ENCODE peak calls at places on chromosomes 12 and 14, in seven cellular contexts. One of them, this sample, is unnamed. For H3K9me3, the result is how much of the 10 kb centered on the place peaks cover.

GRCh38 chr14:72594099-72594901 is 299.6 kb downstream of the DPF3 start:
- DNase-seq in naive thymus-derived CD4-positive, alpha-beta T cell: peak
- DNase-seq in NT2/D1: no peak
- DNase-seq in tibial artery: no peak
- DNase-seq in upper lobe of right lung: no peak
- DNase-seq in PC-3: no peak
- DNase-seq in stomach: no peak
- DNase-seq in this sample: no peak

GRCh38 chr12:2221030-2221621 is 168.3 kb downstream of the CACNA1C start:
- DNase-seq in naive thymus-derived CD4-positive, alpha-beta T cell: no peak
- DNase-seq in NT2/D1: no peak
- DNase-seq in tibial artery: no peak
- DNase-seq in upper lobe of right lung: no peak
- DNase-seq in PC-3: no peak
- DNase-seq in stomach: no peak
- DNase-seq in this sample: no peak

GRCh38 chr12:91687052-91688017 is 458.3 kb downstream of the BTG1 start:
- DNase-seq in naive thymus-derived CD4-positive, alpha-beta T cell: peak
- DNase-seq in NT2/D1: no peak
- DNase-seq in tibial artery: no peak
- DNase-seq in upper lobe of right lung: no peak
- DNase-seq in PC-3: peak
- DNase-seq in stomach: no peak
- DNase-seq in this sample: peak

GRCh38 chr14:58955294-58955821 is 233.1 kb upstream of the DAAM1 start:
- DNase-seq in naive thymus-derived CD4-positive, alpha-beta T cell: no peak
- DNase-seq in NT2/D1: peak
- DNase-seq in tibial artery: no peak
- DNase-seq in upper lobe of right lung: no peak
- DNase-seq in PC-3: no peak
- DNase-seq in stomach: no peak
- DNase-seq in this sample: peak

GRCh38 chr12:123801573-123802178 is 39.6 kb downstream of the DNAH10 start:
- DNase-seq in naive thymus-derived CD4-positive, alpha-beta T cell: peak
- DNase-seq in NT2/D1: no peak
- DNase-seq in tibial artery: no peak
- DNase-seq in upper lobe of right lung: no peak
- DNase-seq in PC-3: peak
- DNase-seq in stomach: no peak
- DNase-seq in this sample: peak

GRCh38 chr14:22188346-22188745 is 400.7 kb downstream of the DAD1 start:
- DNase-seq in naive thymus-derived CD4-positive, alpha-beta T cell: no peak
- DNase-seq in NT2/D1: no peak
- DNase-seq in tibial artery: no peak
- DNase-seq in upper lobe of right lung: no peak
- DNase-seq in PC-3: no peak
- DNase-seq in stomach: no peak
- DNase-seq in this sample: no peak

GRCh38 chr12:121038861-121039654 is at the start of gene OASL:
- DNase-seq in naive thymus-derived CD4-positive, alpha-beta T cell: peak
- DNase-seq in NT2/D1: no peak
- DNase-seq in tibial artery: peak
- DNase-seq in upper lobe of right lung: peak
- DNase-seq in PC-3: peak
- DNase-seq in stomach: peak
- DNase-seq in this sample: no peak

GRCh38 chr12:121295123-121295745 is 1.3 kb downstream of the CAMKK2 start:
- DNase-seq in naive thymus-derived CD4-positive, alpha-beta T cell: no peak
- DNase-seq in NT2/D1: no peak
- DNase-seq in tibial artery: no peak
- DNase-seq in upper lobe of right lung: no peak
- DNase-seq in PC-3: peak
- DNase-seq in stomach: no peak
- DNase-seq in this sample: no peak

GRCh38 chr12:96064266-96064665 is 28.9 kb upstream of the LTA4H start:
- DNase-seq in naive thymus-derived CD4-positive, alpha-beta T cell: no peak
- DNase-seq in NT2/D1: no peak
- DNase-seq in tibial artery: no peak
- DNase-seq in upper lobe of right lung: no peak
- DNase-seq in PC-3: no peak
- DNase-seq in stomach: no peak
- DNase-seq in this sample: no peak

GRCh38 chr14:104388631-104389325 is 190.8 kb upstream of the C14orf180 start:
- DNase-seq in naive thymus-derived CD4-positive, alpha-beta T cell: no peak
- DNase-seq in NT2/D1: no peak
- DNase-seq in tibial artery: peak
- DNase-seq in upper lobe of right lung: peak
- DNase-seq in PC-3: no peak
- DNase-seq in stomach: peak
- DNase-seq in this sample: no peak

GRCh38 chr12:45191239-45191638 is 24.7 kb upstream of the ANO6 start:
- DNase-seq in naive thymus-derived CD4-positive, alpha-beta T cell: no peak
- DNase-seq in NT2/D1: no peak
- DNase-seq in tibial artery: no peak
- DNase-seq in upper lobe of right lung: no peak
- DNase-seq in PC-3: peak
- DNase-seq in stomach: no peak
- DNase-seq in this sample: peak

GRCh38 chr12:85310456-85311076 is 30.5 kb downstream of the ALX1 start:
- DNase-seq in naive thymus-derived CD4-positive, alpha-beta T cell: no peak
- DNase-seq in NT2/D1: no peak
- DNase-seq in tibial artery: no peak
- DNase-seq in upper lobe of right lung: no peak
- DNase-seq in PC-3: peak
- DNase-seq in stomach: no peak
- DNase-seq in this sample: no peak

GRCh38 chr12:103050273-103050672 is 92.8 kb downstream of the ASCL1 start:
- DNase-seq in naive thymus-derived CD4-positive, alpha-beta T cell: no peak
- DNase-seq in NT2/D1: no peak
- DNase-seq in tibial artery: no peak
- DNase-seq in upper lobe of right lung: no peak
- DNase-seq in PC-3: no peak
- DNase-seq in stomach: no peak
- DNase-seq in this sample: no peak

GRCh38 chr14:22978487-22978837 is 3.9 kb downstream of the AJUBA start:
- DNase-seq in naive thymus-derived CD4-positive, alpha-beta T cell: no peak
- DNase-seq in NT2/D1: no peak
- DNase-seq in tibial artery: no peak
- DNase-seq in upper lobe of right lung: no peak
- DNase-seq in PC-3: peak
- DNase-seq in stomach: no peak
- DNase-seq in this sample: no peak

GRCh38 chr14:23514009-23514962 is 37.3 kb downstream of the ZFHX2 start:
- DNase-seq in naive thymus-derived CD4-positive, alpha-beta T cell: no peak
- DNase-seq in NT2/D1: no peak
- DNase-seq in tibial artery: no peak
- DNase-seq in upper lobe of right lung: no peak
- DNase-seq in PC-3: no peak
- DNase-seq in stomach: no peak
- DNase-seq in this sample: no peak

GRCh38 chr12:88267630-88268029 is 125.5 kb downstream of the TMTC3 start:
- DNase-seq in naive thymus-derived CD4-positive, alpha-beta T cell: no peak
- DNase-seq in NT2/D1: no peak
- DNase-seq in tibial artery: no peak
- DNase-seq in upper lobe of right lung: no peak
- DNase-seq in PC-3: no peak
- DNase-seq in stomach: no peak
- DNase-seq in this sample: no peak

GRCh38 chr12:31850268-31850667 is 108.9 kb upstream of the RESF1 start:
- DNase-seq in naive thymus-derived CD4-positive, alpha-beta T cell: peak
- DNase-seq in NT2/D1: no peak
- DNase-seq in tibial artery: no peak
- DNase-seq in upper lobe of right lung: no peak
- DNase-seq in PC-3: no peak
- DNase-seq in stomach: no peak
- DNase-seq in this sample: no peak

GRCh38 chr14:87888136-87888999 is 104.6 kb downstream of the GALC start:
- DNase-seq in naive thymus-derived CD4-positive, alpha-beta T cell: no peak
- DNase-seq in NT2/D1: peak
- DNase-seq in tibial artery: peak
- DNase-seq in upper lobe of right lung: no peak
- DNase-seq in PC-3: peak
- DNase-seq in stomach: no peak
- DNase-seq in this sample: no peak

GRCh38 chr12:86389949-86390348 is 133.8 kb upstream of the MGAT4C start:
- DNase-seq in naive thymus-derived CD4-positive, alpha-beta T cell: no peak
- DNase-seq in NT2/D1: no peak
- DNase-seq in tibial artery: no peak
- DNase-seq in upper lobe of right lung: no peak
- DNase-seq in PC-3: peak
- DNase-seq in stomach: no peak
- DNase-seq in this sample: peak

GRCh38 chr12:121290410-121290809 is 6.1 kb downstream of the CAMKK2 start:
- DNase-seq in naive thymus-derived CD4-positive, alpha-beta T cell: no peak
- DNase-seq in NT2/D1: no peak
- DNase-seq in tibial artery: no peak
- DNase-seq in upper lobe of right lung: no peak
- DNase-seq in PC-3: no peak
- DNase-seq in stomach: no peak
- DNase-seq in this sample: no peak

GRCh38 chr12:6312529-6313325 is 2.2 kb downstream of the PLEKHG6 start:
- DNase-seq in naive thymus-derived CD4-positive, alpha-beta T cell: no peak
- DNase-seq in NT2/D1: no peak
- DNase-seq in tibial artery: no peak
- DNase-seq in upper lobe of right lung: peak
- DNase-seq in PC-3: peak
- DNase-seq in stomach: peak
- DNase-seq in this sample: no peak

GRCh38 chr12:123269395-123269892 is 2.2 kb downstream of the CDK2AP1 start:
- DNase-seq in naive thymus-derived CD4-positive, alpha-beta T cell: peak
- DNase-seq in NT2/D1: no peak
- DNase-seq in tibial artery: peak
- DNase-seq in upper lobe of right lung: peak
- DNase-seq in PC-3: no peak
- DNase-seq in stomach: peak
- DNase-seq in this sample: peak

GRCh38 chr12:53046655-53047220 is 3.1 kb upstream of the TNS2 start:
- DNase-seq in naive thymus-derived CD4-positive, alpha-beta T cell: peak
- DNase-seq in NT2/D1: no peak
- DNase-seq in tibial artery: peak
- DNase-seq in upper lobe of right lung: peak
- DNase-seq in PC-3: no peak
- DNase-seq in stomach: peak
- DNase-seq in this sample: peak

GRCh38 chr12:75881910-75882309 is 149.7 kb downstream of the PHLDA1 start:
- DNase-seq in naive thymus-derived CD4-positive, alpha-beta T cell: no peak
- DNase-seq in NT2/D1: no peak
- DNase-seq in tibial artery: no peak
- DNase-seq in upper lobe of right lung: no peak
- DNase-seq in PC-3: no peak
- DNase-seq in stomach: no peak
- DNase-seq in this sample: peak

GRCh38 chr12:75876843-75877587 is 154.6 kb downstream of the PHLDA1 start:
- DNase-seq in naive thymus-derived CD4-positive, alpha-beta T cell: no peak
- DNase-seq in NT2/D1: no peak
- DNase-seq in tibial artery: no peak
- DNase-seq in upper lobe of right lung: no peak
- DNase-seq in PC-3: no peak
- DNase-seq in stomach: no peak
- DNase-seq in this sample: no peak

GRCh38 chr12:75874456-75874855 is 157.1 kb downstream of the PHLDA1 start:
- DNase-seq in naive thymus-derived CD4-positive, alpha-beta T cell: no peak
- DNase-seq in NT2/D1: no peak
- DNase-seq in tibial artery: no peak
- DNase-seq in upper lobe of right lung: no peak
- DNase-seq in PC-3: no peak
- DNase-seq in stomach: no peak
- DNase-seq in this sample: no peak

GRCh38 chr12:75878382-75878720 is 153.2 kb downstream of the PHLDA1 start:
- DNase-seq in naive thymus-derived CD4-positive, alpha-beta T cell: no peak
- DNase-seq in NT2/D1: no peak
- DNase-seq in tibial artery: no peak
- DNase-seq in upper lobe of right lung: no peak
- DNase-seq in PC-3: no peak
- DNase-seq in stomach: no peak
- DNase-seq in this sample: no peak

DNA sequence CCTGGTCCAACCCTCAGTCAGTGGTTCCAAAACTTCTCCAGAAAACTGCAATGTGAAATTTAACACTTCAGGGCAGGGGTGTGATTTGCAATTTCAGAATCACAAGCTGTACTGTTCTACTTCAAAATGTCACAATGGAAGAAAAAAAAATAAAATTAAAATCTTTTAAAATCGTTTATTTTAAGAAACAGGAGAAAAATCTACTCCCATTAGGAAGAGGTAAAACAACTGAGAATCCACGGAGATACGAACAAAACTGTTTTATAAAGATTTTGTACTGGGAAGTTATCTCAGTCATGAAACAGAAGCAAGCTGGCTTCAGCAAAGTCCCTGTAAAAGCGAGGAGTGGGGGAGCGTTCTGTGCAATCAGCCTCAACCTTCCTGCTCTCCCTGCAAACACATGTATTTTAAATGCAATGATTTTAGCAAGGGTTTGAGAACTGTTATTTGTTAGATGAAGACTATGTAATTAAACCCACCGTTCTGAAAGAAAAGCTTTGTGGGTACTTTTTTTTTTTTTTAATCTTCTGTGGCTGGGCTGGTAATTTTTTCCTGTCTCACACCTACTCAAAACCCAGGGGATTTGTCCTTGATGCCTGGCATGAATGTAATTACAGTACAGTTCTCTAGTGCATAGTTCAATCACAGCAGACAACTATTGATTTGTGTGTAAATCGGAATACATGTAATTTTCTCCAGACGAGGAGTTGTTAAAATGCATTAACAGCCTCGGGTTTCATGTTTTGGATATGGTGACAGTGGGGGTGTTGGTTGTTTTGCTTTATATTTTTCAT is 153.8 kb downstream of the PHLDA1 start:
- DNase-seq in naive thymus-derived CD4-positive, alpha-beta T cell: no peak
- DNase-seq in NT2/D1: no peak
- DNase-seq in tibial artery: no peak
- DNase-seq in upper lobe of right lung: no peak
- DNase-seq in PC-3: no peak
- DNase-seq in stomach: no peak
- DNase-seq in this sample: no peak
- H3K9me3 ChIP-seq in naive thymus-derived CD4-positive, alpha-beta T cell: under half
- H3K9me3 ChIP-seq in NT2/D1: under half
- H3K9me3 ChIP-seq in tibial artery: under half
- H3K9me3 ChIP-seq in upper lobe of right lung: under half
- H3K9me3 ChIP-seq in PC-3: under half
- H3K9me3 ChIP-seq in stomach: under half
- H3K9me3 ChIP-seq in this sample: under half

GRCh38 chr12:131233737-131234474 is 280.2 kb downstream of the ADGRD1 start:
- DNase-seq in naive thymus-derived CD4-positive, alpha-beta T cell: no peak
- DNase-seq in NT2/D1: no peak
- DNase-seq in tibial artery: no peak
- DNase-seq in upper lobe of right lung: no peak
- DNase-seq in PC-3: no peak
- DNase-seq in stomach: no peak
- DNase-seq in this sample: no peak
- H3K9me3 ChIP-seq in naive thymus-derived CD4-positive, alpha-beta T cell: under half
- H3K9me3 ChIP-seq in NT2/D1: under half
- H3K9me3 ChIP-seq in tibial artery: under half
- H3K9me3 ChIP-seq in upper lobe of right lung: under half
- H3K9me3 ChIP-seq in PC-3: under half
- H3K9me3 ChIP-seq in stomach: under half
- H3K9me3 ChIP-seq in this sample: under half

GRCh38 chr12:3285570-3285969 is 205.4 kb upstream of the PRMT8 start:
- DNase-seq in naive thymus-derived CD4-positive, alpha-beta T cell: no peak
- DNase-seq in NT2/D1: no peak
- DNase-seq in tibial artery: no peak
- DNase-seq in upper lobe of right lung: no peak
- DNase-seq in PC-3: no peak
- DNase-seq in stomach: no peak
- DNase-seq in this sample: no peak
- H3K9me3 ChIP-seq in naive thymus-derived CD4-positive, alpha-beta T cell: under half
- H3K9me3 ChIP-seq in NT2/D1: under half
- H3K9me3 ChIP-seq in tibial artery: under half
- H3K9me3 ChIP-seq in upper lobe of right lung: under half
- H3K9me3 ChIP-seq in PC-3: under half
- H3K9me3 ChIP-seq in stomach: under half
- H3K9me3 ChIP-seq in this sample: under half

GRCh38 chr12:34376133-34376799 is 354.0 kb downstream of the ALG10 start:
- DNase-seq in naive thymus-derived CD4-positive, alpha-beta T cell: no peak
- DNase-seq in NT2/D1: no peak
- DNase-seq in tibial artery: no peak
- DNase-seq in upper lobe of right lung: no peak
- DNase-seq in PC-3: peak
- DNase-seq in stomach: no peak
- DNase-seq in this sample: no peak
- H3K9me3 ChIP-seq in naive thymus-derived CD4-positive, alpha-beta T cell: half or more
- H3K9me3 ChIP-seq in NT2/D1: under half
- H3K9me3 ChIP-seq in tibial artery: half or more
- H3K9me3 ChIP-seq in upper lobe of right lung: under half
- H3K9me3 ChIP-seq in PC-3: under half
- H3K9me3 ChIP-seq in stomach: half or more
- H3K9me3 ChIP-seq in this sample: under half